ENCODE peak calls at places on chromosome 15, in six cellular contexts. R is PC-3, M is endodermal cell, K is right cardiac atrium, V is uterus, F is kidney epithelial cell. P is an unnamed sample. For H3K27me3, the result is how much of the 10 kb centered on the place peaks cover.

GRCh38 chr15:69719527-69719926 is 266.9 kb downstream of the RPLP1 start:
- DNase-seq in K (no peak), F (no peak), M (no peak), V (no peak), R (no peak), P (no peak)

GRCh38 chr15:85583404-85584390 is 203.3 kb downstream of the AKAP13 start:
- DNase-seq in V (no peak), M (no peak), R (peak), F (no peak), K (peak), P (no peak)

GRCh38 chr15:73051402-73051810 is 857 bp upstream of the NEO1 start:
- DNase-seq in F (no peak), M (peak), V (no peak), K (peak), R (peak), P (peak)

GRCh38 chr15:49190586-49190985 is 20.5 kb downstream of the GALK2 start:
- DNase-seq in R (no peak), V (no peak), F (no peak), K (no peak), M (no peak), P (no peak)

GRCh38 chr15:20294651-20295237 is 246.9 kb downstream of the GOLGA6L6 start:
- DNase-seq in K (no peak), M (peak), V (no peak), R (no peak), F (no peak), P (peak)

GRCh38 chr15:34951993-34952392 is 17.5 kb downstream of the AQR start:
- DNase-seq in F (no peak), R (no peak), M (no peak), V (no peak), K (no peak), P (no peak)

GRCh38 chr15:75008249-75009017 is 13.1 kb downstream of the SCAMP5 start:
- DNase-seq in M (no peak), R (peak), F (no peak), V (no peak), K (peak), P (no peak)

GRCh38 chr15:33720952-33721351 is 247.3 kb upstream of the CHRM5 start:
- DNase-seq in M (no peak), V (no peak), F (peak), K (no peak), R (peak), P (no peak)

GRCh38 chr15:32824777-32825176 is 107.0 kb downstream of the GREM1 start:
- DNase-seq in V (no peak), F (peak), R (peak), K (no peak), M (no peak), P (no peak)

GRCh38 chr15:36888018-36888992 is 212.0 kb downstream of the MEIS2 start:
- DNase-seq in K (peak), R (no peak), M (peak), V (peak), F (no peak), P (no peak)

DNA sequence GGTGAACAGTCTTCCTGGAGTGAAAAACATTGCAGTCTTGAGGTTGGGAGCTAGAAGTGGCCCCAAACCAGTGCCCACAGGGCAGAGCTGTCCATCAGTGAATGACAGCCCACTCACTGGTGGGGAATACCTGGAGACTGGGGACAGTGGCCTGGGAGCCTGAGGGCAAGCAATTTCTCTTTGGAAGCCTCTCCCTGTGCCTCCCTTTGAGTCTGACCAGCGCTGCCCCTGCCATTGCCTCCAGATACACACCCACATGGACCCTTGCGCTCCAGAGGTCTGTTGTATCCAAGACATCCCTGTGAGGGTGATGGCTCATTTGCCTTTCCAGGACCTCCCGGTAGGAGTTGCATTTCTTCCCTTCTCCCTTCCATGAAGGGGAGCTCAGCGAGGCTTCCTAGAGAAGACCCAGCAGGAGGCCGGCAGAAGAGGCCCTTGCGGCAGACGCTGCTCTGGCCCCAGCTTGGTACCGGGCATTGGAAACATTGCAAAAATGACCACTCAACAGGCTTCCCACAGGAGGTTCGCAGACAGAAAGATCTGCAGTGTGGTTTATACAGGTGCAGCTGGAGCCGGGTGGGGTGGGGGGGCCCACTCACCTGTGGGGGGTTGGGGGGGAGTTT is 38.5 kb downstream of the KLF13 start:
- DNase-seq in V (no peak), M (no peak), K (peak), R (no peak), F (no peak), P (no peak)
- H3K27me3 ChIP-seq in V (under half), M (under half), K (under half), R (under half), F (under half), P (under half)

GRCh38 chr15:89409184-89409992 is 74.8 kb upstream of the POLG start:
- DNase-seq in V (no peak), R (no peak), M (peak), K (no peak), F (no peak), P (no peak)

GRCh38 chr15:89406756-89407650 is 72.4 kb upstream of the POLG start:
- DNase-seq in K (no peak), M (peak), F (no peak), R (no peak), V (no peak), P (no peak)

GRCh38 chr15:89406218-89406716 is 71.6 kb upstream of the POLG start:
- DNase-seq in K (no peak), V (no peak), M (peak), F (no peak), R (no peak), P (no peak)

GRCh38 chr15:89409993-89410767 is 75.6 kb upstream of the POLG start:
- DNase-seq in R (no peak), M (no peak), K (no peak), F (no peak), V (no peak), P (no peak)

DNA sequence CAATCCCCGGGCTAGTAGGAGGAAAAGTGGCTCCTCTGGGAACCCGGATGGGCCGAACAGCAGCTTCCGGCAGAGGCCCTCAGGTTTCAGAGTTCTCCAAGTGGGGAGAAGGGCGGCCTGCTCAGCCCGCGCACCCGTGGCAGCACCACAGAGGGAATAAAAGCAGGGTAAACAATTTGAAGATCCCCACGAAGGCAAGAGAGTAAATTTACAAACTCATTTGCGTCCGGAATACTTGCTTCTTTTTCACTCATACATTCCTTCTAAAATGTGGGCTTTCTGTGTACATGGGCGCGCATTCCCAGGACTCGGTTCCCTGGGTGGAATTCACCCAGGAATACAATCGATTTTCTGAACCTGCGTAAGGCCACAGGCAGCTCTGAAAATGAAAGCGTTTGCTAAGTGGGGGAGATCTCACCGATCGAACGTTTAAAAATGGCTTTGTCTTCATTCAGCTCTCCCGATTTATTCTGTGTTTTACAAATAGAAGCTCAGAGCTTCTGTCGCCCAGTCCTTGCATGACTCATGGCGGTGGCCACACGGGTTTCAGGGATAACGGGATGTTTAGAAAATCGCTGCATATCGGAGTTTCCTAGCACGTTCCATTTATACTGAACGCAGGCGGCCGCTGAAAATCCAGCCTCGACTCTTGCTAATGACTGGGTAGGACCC is 74.0 kb upstream of the POLG start:
- DNase-seq in V (no peak), M (no peak), F (no peak), K (no peak), R (no peak), P (no peak)
- H3K4me3 ChIP-seq in V (peak), M (no peak), F (no peak), K (peak), R (no peak), P (no peak)

DNA sequence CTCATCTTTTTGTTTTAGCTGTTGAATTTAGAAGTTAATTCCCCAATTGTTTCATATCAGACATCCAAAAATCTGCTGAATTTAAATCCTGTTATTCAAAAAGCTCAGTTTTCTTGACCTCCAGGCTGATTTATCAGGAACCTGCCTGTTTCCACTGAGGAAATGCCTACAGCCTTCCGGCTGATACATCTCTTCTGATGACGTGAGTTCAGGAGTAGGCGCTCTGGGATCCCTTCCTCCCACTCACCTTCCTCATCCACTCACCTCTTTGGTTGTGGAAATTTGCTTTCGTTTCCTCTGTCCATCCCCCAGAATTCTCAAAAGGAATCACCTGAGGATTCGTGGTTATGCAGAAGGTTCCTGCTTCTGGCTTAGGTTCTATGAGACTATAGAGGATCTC is 55.4 kb upstream of the ALDH1A3 start:
- DNase-seq in F (no peak), V (no peak), M (no peak), K (no peak), R (no peak), P (no peak)
- H3K27me3 ChIP-seq in F (under half), V (under half), M (under half), K (under half), R (under half), P (under half)

DNA sequence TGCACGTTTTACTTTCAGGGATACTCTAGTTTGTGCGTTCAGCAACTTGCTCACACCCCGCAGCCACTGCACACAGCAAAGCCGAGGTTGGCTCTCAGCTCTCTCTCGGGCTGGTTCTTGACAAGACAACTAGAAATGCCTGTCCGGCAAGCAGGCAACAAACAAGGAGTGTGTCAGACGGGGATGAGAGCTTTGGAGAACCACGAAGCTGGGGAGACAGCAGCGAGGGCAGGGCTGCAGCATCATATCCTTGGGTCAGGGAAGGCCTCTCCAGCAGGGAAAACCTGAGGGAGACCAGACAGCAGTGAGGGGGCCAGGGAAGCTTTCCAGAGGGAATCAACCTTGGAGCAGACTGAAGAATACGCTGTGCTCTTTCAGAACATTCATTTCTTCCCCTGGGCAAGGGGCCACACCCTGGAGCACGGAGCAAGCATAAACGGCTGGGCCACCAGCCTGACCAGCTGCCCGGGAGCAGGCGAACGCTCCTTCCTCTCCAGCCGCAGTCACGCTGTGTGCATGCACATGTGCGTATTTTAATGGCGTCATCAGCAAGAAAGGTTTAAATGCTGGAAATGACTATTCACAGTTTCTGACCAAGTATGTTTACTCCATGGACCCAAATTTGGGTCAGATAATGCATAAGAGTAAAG is 58.7 kb downstream of the CHSY1 start:
- DNase-seq in V (peak), K (peak), R (no peak), M (peak), F (no peak), P (peak)
- H3K4me3 ChIP-seq in V (no peak), K (no peak), R (no peak), M (no peak), F (no peak), P (no peak)